ENCODE peak calls at places on chromosomes 2 and 18, in eight cellular contexts. F is T-helper 2 cell, X is MCF 10A, Q is fibroblast of lung, O is neural crest cell, N is MV-4-11, B is NCI-H1105, L is germinal center. Z is an unnamed sample.

GRCh38 chr2:17095340-17095739 is 422.9 kb downstream of the RAD51AP2 start:
- DNase-seq in F (no peak), X (no peak), Q (no peak), O (no peak), N (no peak), B (no peak), L (no peak), Z (no peak)

GRCh38 chr18:36934884-36935283 is 106.0 kb downstream of the KIAA1328 start:
- DNase-seq in F (no peak), X (peak), Q (peak), O (no peak), N (no peak), B (no peak), L (no peak), Z (no peak)

GRCh38 chr2:26488463-26489212 is 10.7 kb upstream of the OTOF start:
- DNase-seq in F (no peak), X (no peak), Q (no peak), O (no peak), N (no peak), B (no peak), L (no peak), Z (no peak)

GRCh38 chr18:9849407-9849961 is 36.3 kb upstream of the TXNDC2 start:
- DNase-seq in F (no peak), X (no peak), Q (no peak), O (no peak), N (peak), B (no peak), L (no peak), Z (no peak)

GRCh38 chr18:45324489-45325111 is 290.7 kb upstream of the SLC14A2 start:
- DNase-seq in F (no peak), X (peak), Q (peak), O (no peak), N (no peak), B (no peak), L (no peak), Z (no peak)

GRCh38 chr2:28201711-28202180 is 190.9 kb upstream of the FOSL2 start:
- DNase-seq in F (no peak), X (no peak), Q (no peak), O (no peak), N (no peak), B (no peak), L (no peak), Z (no peak)

GRCh38 chr2:182522428-182522896 is 95.6 kb upstream of the PDE1A start:
- DNase-seq in F (no peak), X (no peak), Q (peak), O (no peak), N (no peak), B (no peak), L (no peak), Z (no peak)

GRCh38 chr2:101124684-101125366 is 26.4 kb downstream of the TBC1D8 start:
- DNase-seq in F (no peak), X (peak), Q (peak), O (no peak), N (no peak), B (no peak), L (no peak), Z (no peak)

GRCh38 chr2:235373171-235373570 is 120.7 kb upstream of the AGAP1 start:
- DNase-seq in F (no peak), X (no peak), Q (no peak), O (no peak), N (no peak), B (no peak), L (no peak), Z (no peak)

GRCh38 chr2:64989982-64990614 is 899 bp downstream of the SLC1A4 start:
- DNase-seq in F (no peak), X (no peak), Q (no peak), O (no peak), N (peak), B (peak), L (peak), Z (no peak)

GRCh38 chr2:239577306-239577705 is 176.5 kb upstream of the HDAC4 start:
- DNase-seq in F (no peak), X (no peak), Q (no peak), O (no peak), N (no peak), B (no peak), L (no peak), Z (no peak)

GRCh38 chr18:24986611-24987270 is 365.2 kb downstream of the ZNF521 start:
- DNase-seq in F (no peak), X (no peak), Q (peak), O (no peak), N (no peak), B (no peak), L (no peak), Z (no peak)

GRCh38 chr2:8376603-8377423 is 305.0 kb upstream of the ID2 start:
- DNase-seq in F (no peak), X (no peak), Q (peak), O (no peak), N (no peak), B (no peak), L (no peak), Z (no peak)

GRCh38 chr2:65486282-65486681 is 53.9 kb upstream of the SPRED2 start:
- DNase-seq in F (no peak), X (no peak), Q (no peak), O (no peak), N (no peak), B (no peak), L (no peak), Z (no peak)

GRCh38 chr2:50143822-50144575 is 887.9 kb downstream of the NRXN1 start:
- DNase-seq in F (no peak), X (peak), Q (peak), O (peak), N (peak), B (peak), L (peak), Z (no peak)

GRCh38 chr2:67259581-67260347 is 137.4 kb upstream of the ETAA1 start:
- DNase-seq in F (no peak), X (peak), Q (peak), O (no peak), N (no peak), B (no peak), L (no peak), Z (no peak)

GRCh38 chr2:162457487-162457886 is 113.6 kb downstream of the GCA start:
- DNase-seq in F (no peak), X (no peak), Q (peak), O (no peak), N (no peak), B (no peak), L (no peak), Z (no peak)

Z was measured in naive B cell.